ENCODE peak calls at places on chromosomes 5 and 9, in seven cellular contexts. X is fibroblast of lung, Q is lower leg skin, S is astrocyte of the spinal cord, A is Peyer's patch, O is progenitor cell of endocrine pancreas, W is nephron progenitor cell. K is an unnamed sample.

GRCh38 chr5:95382843-95383242 is 8.3 kb upstream of the FAM81B start:
- DNase-seq in A (no peak), Q (no peak), S (no peak), O (no peak), W (peak; percentile 60), X (no peak), K (no peak)

GRCh38 chr5:35815089-35815936 is 41.4 kb upstream of the IL7R start:
- DNase-seq in O (no peak), S (peak; percentile 5), W (peak; percentile 15), X (peak; percentile 31), Q (no peak), A (no peak), K (peak; percentile 18)

GRCh38 chr5:109256486-109256885 is 153.3 kb downstream of the PJA2 start:
- DNase-seq in X (no peak), Q (no peak), O (no peak), S (peak; percentile 3), A (no peak), W (no peak), K (no peak)

GRCh38 chr9:96874947-96875459 is 20.7 kb upstream of the ZNF782 start:
- DNase-seq in X (peak; percentile 32), S (peak; percentile 71), Q (no peak), W (no peak), A (peak; percentile 65), O (no peak), K (peak; percentile 93)

GRCh38 chr5:40030661-40031060 is 605.9 kb upstream of the DAB2 start:
- DNase-seq in W (no peak), S (peak; percentile 33), A (no peak), Q (no peak), X (no peak), O (no peak), K (no peak)

GRCh38 chr9:131899248-131899882 is 159.5 kb upstream of the RAPGEF1 start:
- DNase-seq in W (peak; percentile 19), A (no peak), Q (no peak), X (no peak), S (no peak), O (no peak), K (no peak)

GRCh38 chr5:39255406-39255805 is 36.0 kb upstream of the FYB1 start:
- DNase-seq in X (no peak), W (no peak), S (no peak), Q (no peak), A (no peak), O (no peak), K (peak; percentile 58)

GRCh38 chr5:126446498-126447224 is 23.5 kb downstream of the GRAMD2B start:
- DNase-seq in S (peak; percentile 67), Q (no peak), O (no peak), A (no peak), X (peak; percentile 70), W (no peak), K (peak; percentile 90)

GRCh38 chr9:93155716-93156474 is 21.8 kb upstream of the NINJ1 start:
- DNase-seq in O (no peak), X (no peak), S (no peak), W (no peak), A (no peak), Q (no peak), K (no peak)

GRCh38 chr5:96703384-96703910 is 41.3 kb downstream of the CAST start:
- DNase-seq in A (no peak), W (no peak), X (peak; percentile 55), O (no peak), S (peak; percentile 40), Q (no peak), K (no peak)

GRCh38 chr9:13213337-13213736 is 66.2 kb downstream of the MPDZ start:
- DNase-seq in A (no peak), W (no peak), S (peak; percentile 53), X (peak; percentile 60), Q (no peak), O (no peak), K (peak; percentile 8)

GRCh38 chr9:134624119-134624826 is 17.3 kb upstream of the COL5A1 start:
- DNase-seq in A (peak; percentile 28), X (peak; percentile 47), O (no peak), Q (peak; percentile 80), W (no peak), S (peak; percentile 22), K (no peak)

GRCh38 chr9:81522721-81523551 is 166.4 kb downstream of the TLE1 start:
- DNase-seq in X (peak; percentile 82), W (no peak), O (no peak), A (no peak), Q (no peak), S (peak; percentile 71), K (peak; percentile 60)

DNA sequence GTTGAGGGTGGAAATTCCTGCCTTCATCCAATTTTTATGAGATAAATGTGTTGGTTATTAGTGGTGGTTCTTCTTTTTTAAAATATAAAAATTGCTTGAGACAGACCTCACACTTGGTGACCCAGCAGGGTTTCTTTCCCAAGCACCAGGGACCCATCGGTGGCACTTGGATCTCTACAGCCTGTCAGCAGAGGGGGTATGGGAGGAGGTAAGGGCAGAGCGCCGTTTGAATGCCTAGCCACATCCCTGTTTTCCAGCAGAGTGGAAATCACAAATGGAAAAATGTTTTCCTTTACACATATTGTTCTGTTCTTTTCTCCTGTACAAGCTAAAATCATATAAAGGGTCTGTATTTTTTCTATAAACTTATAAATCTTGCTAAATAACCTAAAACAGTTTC is 248.0 kb downstream of the NR3C1 start:
- DNase-seq in Q (no peak), O (no peak), A (no peak), S (no peak), W (no peak), X (no peak), K (no peak)
- TF ChIP-seq CTCF in Q (no peak), O (no peak), A (no peak), S (no peak), W (no peak), X (no peak), K (no peak)

DNA sequence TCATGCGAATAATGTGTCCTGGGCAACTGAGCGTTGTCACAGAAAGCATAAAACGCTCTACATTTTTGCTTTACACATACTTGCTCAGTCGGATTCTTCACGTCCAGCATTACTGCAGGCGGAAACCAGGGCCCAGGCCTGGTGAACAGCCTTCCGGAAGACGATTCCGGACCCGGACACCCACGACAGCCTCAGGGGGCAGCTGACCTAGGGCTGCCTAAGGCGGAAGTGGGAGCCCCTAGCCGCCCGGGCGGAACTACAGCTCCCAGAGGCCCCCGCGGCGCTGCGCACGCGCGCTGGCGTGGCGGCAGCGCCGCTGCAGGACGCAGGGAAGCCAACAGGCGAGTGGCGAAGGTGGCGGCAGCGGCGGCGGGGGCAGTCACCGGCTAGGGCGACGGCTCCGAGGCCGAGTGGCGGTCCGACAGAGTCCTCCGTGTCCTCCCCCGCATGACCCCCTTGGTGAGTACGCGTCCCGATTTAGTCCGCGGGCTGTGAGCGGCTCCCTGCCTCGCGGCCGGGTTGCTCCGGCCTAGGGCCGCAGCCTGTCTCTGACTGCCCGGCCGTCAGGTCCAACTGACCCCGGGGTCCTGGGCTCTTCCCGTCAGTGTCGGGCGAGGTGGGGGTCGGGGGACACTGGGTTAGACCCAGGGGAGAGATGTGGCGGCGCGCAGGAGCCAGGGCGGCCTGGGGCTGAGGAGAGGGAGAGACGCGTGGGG is at the start of gene GAPVD1:
- DNase-seq in S (peak; percentile 86), X (peak; percentile 80), W (peak; percentile 91), A (peak; percentile 91), Q (peak; percentile 95), O (peak; percentile 88), K (peak; percentile 99)
- TF ChIP-seq CTCF in S (peak; percentile 14), X (peak; percentile 36), W (peak; percentile 11), A (peak; percentile 33), Q (no peak), O (peak; percentile 56), K (peak; percentile 82)

GRCh38 chr9:117021881-117022280 is 334.8 kb downstream of the TRIM32 start:
- DNase-seq in W (no peak), X (no peak), O (no peak), A (no peak), Q (no peak), S (no peak), K (no peak)
- TF ChIP-seq CTCF in W (no peak), X (no peak), O (no peak), A (no peak), Q (no peak), S (no peak), K (no peak)

GRCh38 chr9:120883608-120883996 is 6.6 kb upstream of the PHF19 start:
- DNase-seq in W (no peak), S (no peak), X (no peak), O (no peak), Q (no peak), A (no peak), K (no peak)

GRCh38 chr9:120885968-120886367 is 9.0 kb upstream of the PHF19 start:
- DNase-seq in X (peak; percentile 58), O (no peak), Q (no peak), W (no peak), A (no peak), S (no peak), K (no peak)

GRCh38 chr9:120885459-120885858 is 8.5 kb upstream of the PHF19 start:
- DNase-seq in X (no peak), O (no peak), W (no peak), A (no peak), S (no peak), Q (no peak), K (no peak)

GRCh38 chr9:120888626-120889025 is 11.6 kb upstream of the PHF19 start:
- DNase-seq in S (no peak), X (no peak), A (no peak), W (no peak), Q (no peak), O (no peak), K (no peak)

GRCh38 chr9:120886490-120886967 is 9.5 kb upstream of the PHF19 start:
- DNase-seq in A (no peak), W (no peak), X (peak; percentile 72), Q (no peak), O (no peak), S (peak; percentile 87), K (no peak)
- TF ChIP-seq CTCF in A (no peak), W (no peak), X (no peak), Q (no peak), O (no peak), S (no peak), K (no peak)

GRCh38 chr5:61330879-61331406 is 1.1 kb upstream of the ZSWIM6 start:
- DNase-seq in Q (peak; percentile 93), O (peak; percentile 79), W (peak; percentile 69), A (peak; percentile 92), S (peak; percentile 79), X (peak; percentile 78), K (peak; percentile 80)
- TF ChIP-seq CTCF in Q (no peak), O (peak; percentile 56), W (no peak), A (peak; percentile 43), S (peak; percentile 40), X (peak; percentile 33), K (peak; percentile 74)

DNA sequence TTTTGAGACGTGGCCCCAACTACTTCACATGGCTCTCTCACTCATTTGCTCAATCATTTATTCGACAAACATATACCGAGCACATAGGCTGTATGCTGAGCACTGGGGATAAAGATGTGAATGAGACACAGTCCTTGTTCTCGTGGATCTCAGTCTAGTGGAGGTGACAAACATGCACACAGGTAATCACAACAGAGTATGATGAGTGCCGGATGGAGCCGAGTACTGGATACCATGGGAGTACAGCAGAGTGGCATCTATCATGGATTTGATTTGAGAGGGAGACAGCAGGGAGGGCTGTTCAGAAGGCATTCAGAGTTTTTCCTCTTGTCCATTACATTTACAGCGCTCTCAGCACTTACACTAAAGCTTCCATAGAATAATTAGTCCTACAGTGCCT is 259.8 kb downstream of the SLIT3 start:
- DNase-seq in S (no peak), W (no peak), Q (no peak), A (no peak), X (no peak), O (no peak), K (no peak)
- TF ChIP-seq CTCF in S (no peak), W (no peak), Q (no peak), A (no peak), X (no peak), O (no peak), K (no peak)

K was measured in RWPE1.